ENCODE peak calls at places on chromosomes 5 and 9, in eight cellular contexts. L, H, C, O, P, Q, A and U are unnamed samples.

GRCh38 chr9:127021664-127022337 is 100.6 kb downstream of the ANGPTL2 start:
- DNase-seq in L (peak; percentile 100), H (no peak), C (no peak), O (peak; percentile 62), P (peak; percentile 81), Q (peak; percentile 48), A (peak; percentile 93), U (peak; percentile 27)

GRCh38 chr9:138067594-138068367 is 190.2 kb downstream of the CACNA1B start:
- DNase-seq in L (no peak), H (no peak), C (peak; percentile 17), O (no peak), P (no peak), Q (no peak), A (peak; percentile 27), U (no peak)

GRCh38 chr9:105833271-105833975 is 139.1 kb downstream of the TMEM38B start:
- DNase-seq in L (peak; percentile 42), H (no peak), C (no peak), O (no peak), P (no peak), Q (no peak), A (no peak), U (no peak)

GRCh38 chr5:1998348-1998669 is 115.6 kb upstream of the IRX4 start:
- DNase-seq in L (no peak), H (no peak), C (no peak), O (no peak), P (no peak), Q (no peak), A (no peak), U (no peak)

GRCh38 chr5:154654484-154655375 is 100.4 kb upstream of the LARP1 start:
- DNase-seq in L (no peak), H (no peak), C (no peak), O (no peak), P (no peak), Q (no peak), A (no peak), U (no peak)

GRCh38 chr5:58891072-58891970 is 308.4 kb downstream of the RAB3C start:
- DNase-seq in L (peak; percentile 81), H (no peak), C (peak; percentile 59), O (peak; percentile 85), P (peak; percentile 69), Q (peak; percentile 70), A (peak; percentile 89), U (peak; percentile 53)

GRCh38 chr9:127903557-127904475 is 4.4 kb upstream of the ST6GALNAC6 start:
- DNase-seq in L (no peak), H (no peak), C (no peak), O (peak; percentile 79), P (peak; percentile 86), Q (peak; percentile 43), A (peak; percentile 90), U (peak; percentile 79)

GRCh38 chr5:171475551-171476035 is 56.1 kb downstream of the FGF18 start:
- DNase-seq in L (no peak), H (no peak), C (no peak), O (no peak), P (no peak), Q (no peak), A (no peak), U (no peak)

GRCh38 chr9:132207187-132207586 is 45.3 kb downstream of the NTNG2 start:
- DNase-seq in L (no peak), H (no peak), C (no peak), O (no peak), P (no peak), Q (no peak), A (no peak), U (no peak)

GRCh38 chr5:105428461-105429129 is 1866.0 kb upstream of the NUDT12 start:
- DNase-seq in L (no peak), H (no peak), C (no peak), O (no peak), P (no peak), Q (no peak), A (no peak), U (no peak)

GRCh38 chr5:147075187-147075586 is 159.6 kb upstream of the STK32A start:
- DNase-seq in L (no peak), H (no peak), C (no peak), O (no peak), P (no peak), Q (no peak), A (no peak), U (no peak)

GRCh38 chr9:105693435-105694275 is 686 bp upstream of the TMEM38B start:
- DNase-seq in L (peak; percentile 2), H (no peak), C (no peak), O (no peak), P (no peak), Q (no peak), A (no peak), U (no peak)

GRCh38 chr9:126326228-126327015 is at the start of gene MVB12B:
- DNase-seq in L (peak; percentile 8), H (no peak), C (no peak), O (peak; percentile 38), P (no peak), Q (peak; percentile 47), A (no peak), U (no peak)

GRCh38 chr5:151225071-151225470 is 1.2 kb upstream of the CCDC69 start:
- DNase-seq in L (no peak), H (no peak), C (no peak), O (no peak), P (no peak), Q (no peak), A (no peak), U (no peak)

GRCh38 chr5:151224372-151224771 is 480 bp upstream of the CCDC69 start:
- DNase-seq in L (no peak), H (no peak), C (no peak), O (no peak), P (no peak), Q (no peak), A (no peak), U (no peak)

GRCh38 chr5:151222054-151222768 is 1.7 kb downstream of the CCDC69 start:
- DNase-seq in L (no peak), H (no peak), C (no peak), O (no peak), P (no peak), Q (peak; percentile 77), A (peak; percentile 54), U (no peak)

GRCh38 chr5:151222769-151223446 is 984 bp downstream of the CCDC69 start:
- DNase-seq in L (no peak), H (no peak), C (no peak), O (peak; percentile 61), P (no peak), Q (peak; percentile 28), A (peak; percentile 70), U (peak; percentile 47)

GRCh38 chr5:151223447-151224264 is at the start of gene CCDC69:
- DNase-seq in L (peak; percentile 57), H (no peak), C (peak; percentile 66), O (peak; percentile 81), P (peak; percentile 57), Q (peak; percentile 80), A (peak; percentile 81), U (peak; percentile 87)
- TF ChIP-seq POLR2A in L (no peak), H (peak; percentile 80), C (peak; percentile 69), O (peak; percentile 79), P (peak; percentile 73), Q (peak; percentile 81), A (peak; percentile 27), U (peak; percentile 78)

GRCh38 chr5:180259260-180259611 is 32.6 kb downstream of the MAPK9 start:
- DNase-seq in L (peak; percentile 1), H (no peak), C (no peak), O (no peak), P (no peak), Q (no peak), A (no peak), U (no peak)
- H3K9me3 ChIP-seq in L (peaks cover 73% of the 10 kb centered on the region), H (peaks cover 56% of the 10 kb centered on the region), C (peaks cover 89% of the 10 kb centered on the region), O (peaks cover 34% of the 10 kb centered on the region), P (peaks cover 100% of the 10 kb centered on the region), Q (peaks cover 5% of the 10 kb centered on the region), A (peaks cover 63% of the 10 kb centered on the region), U (peaks cover 33% of the 10 kb centered on the region)

GRCh38 chr5:143594913-143595818 is 191.7 kb upstream of the NR3C1 start:
- DNase-seq in L (peak; percentile 27), H (no peak), C (no peak), O (no peak), P (no peak), Q (no peak), A (no peak), U (no peak)

GRCh38 chr5:143588933-143589662 is 185.6 kb upstream of the NR3C1 start:
- DNase-seq in L (no peak), H (no peak), C (no peak), O (no peak), P (no peak), Q (no peak), A (no peak), U (no peak)

GRCh38 chr5:143596500-143596820 is 193.0 kb upstream of the NR3C1 start:
- DNase-seq in L (no peak), H (no peak), C (no peak), O (no peak), P (no peak), Q (no peak), A (no peak), U (no peak)

GRCh38 chr5:143593723-143594122 is 190.2 kb upstream of the NR3C1 start:
- DNase-seq in L (no peak), H (no peak), C (no peak), O (no peak), P (no peak), Q (no peak), A (no peak), U (no peak)

DNA sequence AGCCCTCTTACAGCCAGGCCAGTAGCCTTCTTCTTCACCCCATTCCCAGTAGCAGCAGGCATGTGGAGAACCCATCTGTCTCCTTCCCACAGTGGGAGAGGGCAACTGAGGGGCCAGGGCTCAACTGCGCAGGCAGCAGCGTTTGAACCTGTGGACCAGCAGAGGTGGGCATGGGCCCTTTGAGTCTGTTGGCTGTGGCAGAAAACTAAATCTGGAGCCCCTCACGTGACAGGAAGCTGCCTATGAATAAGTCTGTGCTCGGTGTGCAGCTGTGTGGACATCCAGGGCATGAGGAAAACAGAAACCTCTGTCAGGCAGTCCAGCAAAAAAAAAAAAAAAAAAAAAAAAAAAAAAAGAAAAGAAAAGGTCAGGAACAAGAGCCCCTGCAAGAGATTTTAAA is 189.2 kb upstream of the NR3C1 start:
- DNase-seq in L (peak; percentile 64), H (no peak), C (no peak), O (peak; percentile 24), P (no peak), Q (no peak), A (no peak), U (no peak)
- TF ChIP-seq POLR2A in L (no peak), H (no peak), C (no peak), O (no peak), P (no peak), Q (no peak), A (no peak), U (no peak)

DNA sequence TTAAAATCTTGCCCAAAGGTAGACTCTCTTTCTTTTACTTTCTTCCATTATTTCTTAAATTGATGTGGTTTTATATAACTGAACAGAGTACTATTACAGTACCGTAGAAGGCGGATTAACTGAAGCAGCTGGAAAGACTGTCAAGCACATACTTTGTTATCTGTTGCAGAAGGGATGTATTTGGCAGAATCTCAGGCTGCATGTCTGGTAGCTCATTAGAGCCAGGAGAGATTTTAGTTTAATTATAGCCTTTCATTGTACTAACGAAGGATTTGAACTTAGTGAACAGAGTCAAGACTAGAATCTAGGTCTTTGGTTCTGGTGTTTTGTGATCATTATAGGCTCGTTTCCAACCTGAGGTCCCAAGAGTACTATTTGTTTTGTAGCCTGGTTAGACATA is 20.6 kb downstream of the ZNF354C start:
- DNase-seq in L (no peak), H (no peak), C (no peak), O (no peak), P (no peak), Q (no peak), A (no peak), U (no peak)
- H3K9me3 ChIP-seq in L (peaks cover 75% of the 10 kb centered on the region), H (peaks cover 4% of the 10 kb centered on the region), C (peaks cover 82% of the 10 kb centered on the region), O (peaks cover 29% of the 10 kb centered on the region), P (peaks cover 96% of the 10 kb centered on the region), Q (peaks cover 12% of the 10 kb centered on the region), A (peaks cover 77% of the 10 kb centered on the region), U (no peaks in the 10 kb centered on the region)

GRCh38 chr5:163460562-163461176 is at the start of gene HMMR:
- DNase-seq in L (peak; percentile 23), H (no peak), C (no peak), O (no peak), P (no peak), Q (no peak), A (no peak), U (no peak)
- TF ChIP-seq POLR2A in L (no peak), H (peak; percentile 64), C (no peak), O (no peak), P (no peak), Q (no peak), A (no peak), U (no peak)